ENCODE peak calls at places on chromosomes 6 and 20, in five cellular contexts. P is endodermal cell, S is right atrium auricular region, L is left ventricle myocardium inferior, F is dorsolateral prefrontal cortex. H is an unnamed sample. For H3K27me3, the result is how much of the 10 kb centered on the place peaks cover.

GRCh38 chr20:4710106-4710475 is 11.6 kb upstream of the PRND start:
- DNase-seq in P (peak), L (no peak), F (no peak), S (peak), H (no peak)

GRCh38 chr6:143061597-143062385 is 1.1 kb downstream of the AIG1 start:
- DNase-seq in P (no peak), S (no peak), F (no peak), L (no peak), H (peak)

GRCh38 chr6:16822529-16822928 is 61.3 kb upstream of the ATXN1 start:
- DNase-seq in P (no peak), S (no peak), L (no peak), F (no peak), H (peak)

GRCh38 chr20:33489495-33490022 is 337 bp upstream of the CBFA2T2 start:
- DNase-seq in S (peak), F (peak), L (peak), P (peak), H (peak)

GRCh38 chr6:155466546-155466945 is 10.9 kb upstream of the NOX3 start:
- DNase-seq in S (no peak), F (no peak), P (no peak), L (no peak), H (no peak)

GRCh38 chr6:132107896-132108295 is 156.7 kb upstream of the CCN2 start:
- DNase-seq in F (no peak), L (no peak), P (no peak), S (no peak), H (no peak)

GRCh38 chr6:42104095-42104806 is 38.2 kb downstream of the C6orf132 start:
- DNase-seq in L (peak), P (peak), S (peak), F (no peak), H (no peak)

GRCh38 chr6:157667211-157668033 is 155.6 kb upstream of the SNX9 start:
- DNase-seq in F (no peak), S (no peak), P (peak), L (no peak), H (peak)

GRCh38 chr6:47246556-47246955 is 63.1 kb downstream of the TNFRSF21 start:
- DNase-seq in S (no peak), P (no peak), F (no peak), L (no peak), H (no peak)

GRCh38 chr6:122838060-122838780 is 49.2 kb downstream of the SMPDL3A start:
- DNase-seq in L (no peak), S (no peak), P (no peak), F (no peak), H (peak)

GRCh38 chr6:68826501-68826900 is 191.4 kb downstream of the ADGRB3 start:
- DNase-seq in S (no peak), P (no peak), L (no peak), F (no peak), H (no peak)

GRCh38 chr6:30480536-30481156 is 8.7 kb upstream of the HLA-E start:
- DNase-seq in P (no peak), F (no peak), S (no peak), L (no peak), H (no peak)

GRCh38 chr6:17504005-17504404 is 96.1 kb upstream of the FAM8A1 start:
- DNase-seq in S (no peak), L (no peak), P (no peak), F (no peak), H (no peak)

GRCh38 chr6:125829433-125829832 is 38.7 kb downstream of the NCOA7 start:
- DNase-seq in S (no peak), L (no peak), F (no peak), P (no peak), H (no peak)

GRCh38 chr6:45920819-45921511 is 94.7 kb downstream of the CLIC5 start:
- DNase-seq in P (peak), F (no peak), L (no peak), S (no peak), H (peak)

GRCh38 chr6:69867075-69867911 is 937 bp downstream of the COL19A1 start:
- DNase-seq in S (peak), F (peak), L (peak), P (peak), H (no peak)
- H3K27me3 ChIP-seq in S (under half), F (under half), L (under half), P (under half), H (under half)

DNA sequence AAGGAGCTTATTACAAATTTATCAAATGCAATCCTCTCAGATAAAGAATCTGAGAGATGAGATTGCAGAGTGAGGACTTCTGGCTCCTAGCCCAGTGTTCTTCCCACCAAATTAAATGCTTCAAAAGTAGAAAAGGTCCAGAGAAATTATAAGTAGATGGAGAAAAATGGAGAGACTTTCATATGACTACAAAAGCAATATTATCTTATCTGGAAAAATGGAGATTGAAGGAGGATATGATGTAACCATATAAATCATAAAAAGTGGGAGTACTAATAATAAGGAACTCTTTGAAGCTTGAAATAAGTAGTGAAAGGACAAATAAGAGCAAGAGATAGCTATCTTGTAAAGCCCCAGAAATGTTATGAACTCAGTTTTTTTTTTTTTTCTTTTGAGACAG is 2.9 kb downstream of the KCTD20 start:
- DNase-seq in F (no peak), S (no peak), P (no peak), L (no peak), H (no peak)
- TF ChIP-seq CTCF in F (no peak), S (no peak), P (no peak), L (no peak), H (no peak)

GRCh38 chr6:28488916-28489365 is 26.7 kb downstream of the GPX6 start:
- DNase-seq in F (no peak), L (no peak), P (peak), S (no peak), H (peak)
- H3K4me3 ChIP-seq in F (peak), L (peak), P (peak), S (peak), H (peak)

GRCh38 chr6:34142599-34142998 is 3.3 kb downstream of the GRM4 start:
- DNase-seq in F (no peak), S (no peak), P (peak), L (no peak), H (peak)
- H3K27me3 ChIP-seq in F (under half), S (under half), P (half or more), L (half or more), H (under half)

DNA sequence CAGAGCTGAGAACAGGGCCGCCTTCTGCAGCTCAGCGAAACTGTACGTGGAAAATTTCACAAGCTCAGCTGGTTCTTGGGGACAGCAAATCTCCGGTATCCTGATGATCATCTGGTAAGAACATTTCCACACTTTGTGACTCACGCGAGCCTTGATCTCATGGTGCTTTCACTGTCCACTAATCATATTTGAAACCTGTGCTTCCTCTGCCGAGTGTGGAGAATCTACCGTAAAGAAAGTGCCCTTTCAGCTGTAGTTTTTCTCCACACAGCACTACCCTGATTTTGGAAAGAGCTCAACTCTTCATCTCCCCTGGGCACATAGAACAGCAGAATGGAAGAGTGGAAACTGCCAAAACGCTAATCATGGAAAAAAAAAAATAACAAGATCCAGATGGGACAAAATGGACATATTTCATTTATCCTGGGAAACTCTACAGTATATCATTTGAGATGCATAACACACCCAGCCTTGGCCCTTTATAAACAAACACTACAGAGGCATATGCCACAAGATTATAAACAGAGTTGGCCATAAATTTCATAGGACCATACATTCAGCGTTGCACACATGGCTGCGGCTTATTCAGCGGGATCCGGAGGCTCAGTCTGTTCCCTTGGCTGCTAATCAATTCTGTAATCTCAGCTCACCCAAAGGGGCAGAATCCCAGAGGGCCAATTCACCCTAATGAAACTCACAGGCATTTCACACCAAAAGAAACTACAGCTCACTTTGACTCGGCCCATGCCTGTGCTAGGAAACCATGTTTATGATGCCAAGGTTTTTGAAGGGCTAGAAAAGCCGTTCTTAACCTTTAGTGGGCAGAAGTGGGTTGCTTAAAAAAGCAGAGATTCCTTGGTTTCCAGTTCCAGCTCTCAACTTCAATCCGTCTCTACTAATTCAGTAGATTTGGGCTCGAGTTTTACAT is 434.6 kb downstream of the HDGFL1 start:
- DNase-seq in P (no peak), L (no peak), F (no peak), S (peak), H (no peak)
- TF ChIP-seq CTCF in P (no peak), L (no peak), F (no peak), S (no peak), H (no peak)

DNA sequence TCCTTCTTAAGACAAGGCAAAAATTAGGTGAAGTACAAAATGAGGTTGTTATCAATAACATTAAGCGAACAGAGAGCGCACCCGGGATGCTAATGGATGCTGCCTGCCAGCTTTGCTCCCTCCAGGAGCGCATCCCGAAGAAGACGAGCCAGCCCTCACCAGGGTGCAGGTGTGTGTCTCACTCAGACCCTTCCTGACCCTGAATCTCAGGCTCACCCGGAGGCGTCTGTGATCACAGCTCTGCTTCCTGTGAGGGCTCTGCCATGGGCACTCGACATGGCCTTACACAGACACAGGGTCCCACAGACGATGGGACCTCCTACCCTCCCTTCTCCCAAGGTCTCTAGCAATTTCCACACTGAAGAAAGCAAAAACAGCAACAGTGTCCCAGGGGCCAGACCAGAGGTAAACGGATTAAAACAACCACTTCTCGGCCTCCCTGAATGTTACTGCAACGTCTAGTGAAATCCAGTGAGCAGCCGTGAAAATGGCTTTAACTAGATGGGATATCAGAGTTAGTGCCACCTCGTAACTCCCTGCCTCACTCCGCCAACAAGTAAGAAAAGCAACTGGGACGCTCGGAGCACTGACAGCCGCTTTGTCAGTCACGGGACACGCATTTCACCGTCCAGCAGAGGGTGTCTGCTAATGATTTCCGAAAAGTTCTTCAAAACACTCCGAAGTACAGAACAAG is 11.7 kb downstream of the ZBTB46 start:
- DNase-seq in S (no peak), F (no peak), P (peak), L (peak), H (no peak)
- H3K4me3 ChIP-seq in S (no peak), F (no peak), P (no peak), L (peak), H (no peak)

H was measured in bronchial epithelial cell.